ENCODE peak calls at places on chromosomes 12 and 14, in eight cellular contexts. One of them, this sample, is unnamed.

GRCh38 chr12:125403145-125403789 is 338.0 kb downstream of the AACS start:
- DNase-seq in hepatocyte: peak; percentile 50
- DNase-seq in WERI-Rb-1: peak; percentile 13
- DNase-seq in AG10803: peak; percentile 3
- DNase-seq in mammary epithelial cell: peak; percentile 4
- DNase-seq in A549: peak; percentile 55
- DNase-seq in astrocyte: no peak
- DNase-seq in choroid plexus epithelial cell: peak; percentile 36
- DNase-seq in this sample: peak; percentile 47

GRCh38 chr14:74964787-74965769 is 9.7 kb upstream of the PGF start:
- DNase-seq in A549: no peak
- DNase-seq in WERI-Rb-1: no peak
- DNase-seq in choroid plexus epithelial cell: no peak
- DNase-seq in AG10803: peak; percentile 42
- DNase-seq in hepatocyte: no peak
- DNase-seq in astrocyte: peak; percentile 18
- DNase-seq in mammary epithelial cell: no peak
- DNase-seq in this sample: no peak

GRCh38 chr12:2363836-2364565 is 311.2 kb downstream of the CACNA1C start:
- DNase-seq in mammary epithelial cell: no peak
- DNase-seq in A549: no peak
- DNase-seq in choroid plexus epithelial cell: no peak
- DNase-seq in AG10803: no peak
- DNase-seq in WERI-Rb-1: no peak
- DNase-seq in astrocyte: no peak
- DNase-seq in hepatocyte: no peak
- DNase-seq in this sample: no peak

GRCh38 chr12:45989277-45989856 is 1.0 kb downstream of the SCAF11 start:
- DNase-seq in mammary epithelial cell: peak; percentile 62
- DNase-seq in choroid plexus epithelial cell: peak; percentile 41
- DNase-seq in AG10803: no peak
- DNase-seq in hepatocyte: no peak
- DNase-seq in WERI-Rb-1: no peak
- DNase-seq in A549: no peak
- DNase-seq in astrocyte: peak; percentile 27
- DNase-seq in this sample: peak; percentile 79

GRCh38 chr14:95044463-95045254 is 112.7 kb downstream of the DICER1 start:
- DNase-seq in mammary epithelial cell: no peak
- DNase-seq in choroid plexus epithelial cell: no peak
- DNase-seq in astrocyte: no peak
- DNase-seq in WERI-Rb-1: no peak
- DNase-seq in A549: no peak
- DNase-seq in AG10803: no peak
- DNase-seq in hepatocyte: no peak
- DNase-seq in this sample: no peak

GRCh38 chr14:99006271-99006670 is 265.7 kb downstream of the BCL11B start:
- DNase-seq in mammary epithelial cell: no peak
- DNase-seq in hepatocyte: no peak
- DNase-seq in astrocyte: no peak
- DNase-seq in choroid plexus epithelial cell: no peak
- DNase-seq in AG10803: no peak
- DNase-seq in WERI-Rb-1: no peak
- DNase-seq in A549: no peak
- DNase-seq in this sample: no peak

GRCh38 chr12:67534671-67535070 is 113.9 kb upstream of the DYRK2 start:
- DNase-seq in astrocyte: peak; percentile 99
- DNase-seq in AG10803: peak; percentile 95
- DNase-seq in mammary epithelial cell: peak; percentile 70
- DNase-seq in choroid plexus epithelial cell: peak; percentile 89
- DNase-seq in A549: peak; percentile 47
- DNase-seq in WERI-Rb-1: no peak
- DNase-seq in hepatocyte: peak; percentile 22
- DNase-seq in this sample: no peak

GRCh38 chr12:47881826-47882427 is 22.9 kb downstream of the VDR start:
- DNase-seq in choroid plexus epithelial cell: peak; percentile 96
- DNase-seq in WERI-Rb-1: no peak
- DNase-seq in mammary epithelial cell: peak; percentile 94
- DNase-seq in hepatocyte: peak; percentile 38
- DNase-seq in A549: peak; percentile 20
- DNase-seq in AG10803: peak; percentile 99
- DNase-seq in astrocyte: peak; percentile 98
- DNase-seq in this sample: no peak

GRCh38 chr14:74583689-74584434 is 28.2 kb downstream of the LTBP2 start:
- DNase-seq in WERI-Rb-1: no peak
- DNase-seq in AG10803: peak; percentile 71
- DNase-seq in mammary epithelial cell: peak; percentile 92
- DNase-seq in hepatocyte: peak; percentile 55
- DNase-seq in choroid plexus epithelial cell: peak; percentile 85
- DNase-seq in A549: peak; percentile 81
- DNase-seq in astrocyte: peak; percentile 89
- DNase-seq in this sample: no peak

GRCh38 chr12:131749618-131750315 is 38.9 kb downstream of the SFSWAP start:
- DNase-seq in astrocyte: no peak
- DNase-seq in AG10803: no peak
- DNase-seq in choroid plexus epithelial cell: no peak
- DNase-seq in WERI-Rb-1: no peak
- DNase-seq in A549: no peak
- DNase-seq in hepatocyte: no peak
- DNase-seq in mammary epithelial cell: no peak
- DNase-seq in this sample: no peak

GRCh38 chr12:29620030-29620429 is 122.5 kb upstream of the OVCH1 start:
- DNase-seq in choroid plexus epithelial cell: no peak
- DNase-seq in astrocyte: no peak
- DNase-seq in hepatocyte: no peak
- DNase-seq in mammary epithelial cell: no peak
- DNase-seq in AG10803: no peak
- DNase-seq in A549: no peak
- DNase-seq in WERI-Rb-1: no peak
- DNase-seq in this sample: no peak

GRCh38 chr14:62179367-62180018 is 417.3 kb downstream of the SNAPC1 start:
- DNase-seq in mammary epithelial cell: peak; percentile 66
- DNase-seq in choroid plexus epithelial cell: peak; percentile 92
- DNase-seq in WERI-Rb-1: peak; percentile 63
- DNase-seq in hepatocyte: peak; percentile 85
- DNase-seq in AG10803: peak; percentile 90
- DNase-seq in astrocyte: peak; percentile 83
- DNase-seq in A549: peak; percentile 72
- DNase-seq in this sample: peak; percentile 70

GRCh38 chr12:9032202-9032964 is 43.0 kb downstream of the KLRG1 start:
- DNase-seq in astrocyte: no peak
- DNase-seq in AG10803: no peak
- DNase-seq in mammary epithelial cell: no peak
- DNase-seq in hepatocyte: no peak
- DNase-seq in choroid plexus epithelial cell: no peak
- DNase-seq in A549: no peak
- DNase-seq in WERI-Rb-1: no peak
- DNase-seq in this sample: peak; percentile 18

GRCh38 chr14:79584679-79585078 is 626.6 kb downstream of the DIO2 start:
- DNase-seq in A549: peak; percentile 61
- DNase-seq in WERI-Rb-1: no peak
- DNase-seq in mammary epithelial cell: peak; percentile 61
- DNase-seq in choroid plexus epithelial cell: peak; percentile 96
- DNase-seq in astrocyte: peak; percentile 97
- DNase-seq in AG10803: peak; percentile 76
- DNase-seq in hepatocyte: peak; percentile 13
- DNase-seq in this sample: no peak

GRCh38 chr12:52181757-52182156 is 10.1 kb downstream of the KRT80 start:
- DNase-seq in AG10803: peak; percentile 73
- DNase-seq in WERI-Rb-1: no peak
- DNase-seq in A549: no peak
- DNase-seq in astrocyte: peak; percentile 85
- DNase-seq in hepatocyte: peak; percentile 67
- DNase-seq in choroid plexus epithelial cell: peak; percentile 90
- DNase-seq in mammary epithelial cell: no peak
- DNase-seq in this sample: no peak

DNA sequence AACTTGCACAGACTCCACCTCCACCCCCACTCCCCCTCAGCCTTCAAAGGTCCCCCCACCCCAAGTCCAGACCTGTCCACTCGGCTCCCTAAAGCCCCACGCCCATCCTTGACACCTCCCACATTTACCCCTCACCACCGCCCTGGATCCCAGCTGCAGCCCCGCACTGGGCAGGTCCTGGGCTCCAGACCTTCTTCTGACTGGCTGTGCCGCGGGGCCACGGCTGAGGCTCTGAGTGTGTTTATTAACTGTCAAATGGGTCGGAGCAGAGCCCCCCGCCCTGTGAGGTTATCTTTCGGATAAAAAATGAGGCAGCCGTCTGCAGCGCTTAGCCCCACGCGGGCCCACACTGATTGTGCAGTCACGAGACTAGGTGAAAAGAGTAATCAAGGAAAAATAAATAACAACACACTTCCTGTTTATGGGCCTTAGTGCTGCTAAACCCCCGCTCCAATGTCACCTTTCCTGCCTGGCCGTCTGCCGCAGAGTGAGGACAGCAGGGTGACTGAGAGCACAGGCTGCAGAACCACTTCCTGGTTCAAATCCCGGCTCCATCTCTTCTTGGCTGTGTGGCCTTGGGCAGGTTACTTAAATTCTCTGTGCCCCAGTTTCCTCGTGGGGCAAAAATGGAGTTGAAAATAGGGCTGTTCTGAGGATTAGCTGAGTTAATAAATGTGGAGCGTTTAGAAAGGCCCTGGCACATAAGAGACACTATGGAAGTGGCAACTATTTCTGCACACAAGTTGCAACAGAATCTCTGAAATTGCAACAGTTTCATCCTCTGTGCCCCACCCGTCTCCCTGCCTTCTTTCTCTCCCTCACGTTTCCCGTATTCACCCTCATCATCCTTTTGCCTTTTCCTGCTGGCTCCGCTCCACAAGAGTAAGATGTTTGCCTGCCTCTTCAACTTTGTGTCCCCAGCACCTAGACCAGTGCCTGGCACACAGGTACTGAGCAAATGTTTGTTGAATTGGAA is 9.4 kb downstream of the SETD1B start:
- DNase-seq in A549: no peak
- DNase-seq in mammary epithelial cell: no peak
- DNase-seq in astrocyte: no peak
- DNase-seq in choroid plexus epithelial cell: no peak
- DNase-seq in AG10803: peak; percentile 69
- DNase-seq in WERI-Rb-1: no peak
- DNase-seq in hepatocyte: no peak
- DNase-seq in this sample: no peak
- H3K4me3 ChIP-seq in A549: peak overlapping the region; percentile 53
- H3K4me3 ChIP-seq in mammary epithelial cell: peak overlapping the region; percentile 51
- H3K4me3 ChIP-seq in astrocyte: peak overlapping the region; percentile 64
- H3K4me3 ChIP-seq in choroid plexus epithelial cell: peak overlapping the region; percentile 67
- H3K4me3 ChIP-seq in AG10803: peak overlapping the region; percentile 85
- H3K4me3 ChIP-seq in WERI-Rb-1: no peak overlapping the region
- H3K4me3 ChIP-seq in hepatocyte: peak overlapping the region; percentile 91
- H3K4me3 ChIP-seq in this sample: no peak overlapping the region

DNA sequence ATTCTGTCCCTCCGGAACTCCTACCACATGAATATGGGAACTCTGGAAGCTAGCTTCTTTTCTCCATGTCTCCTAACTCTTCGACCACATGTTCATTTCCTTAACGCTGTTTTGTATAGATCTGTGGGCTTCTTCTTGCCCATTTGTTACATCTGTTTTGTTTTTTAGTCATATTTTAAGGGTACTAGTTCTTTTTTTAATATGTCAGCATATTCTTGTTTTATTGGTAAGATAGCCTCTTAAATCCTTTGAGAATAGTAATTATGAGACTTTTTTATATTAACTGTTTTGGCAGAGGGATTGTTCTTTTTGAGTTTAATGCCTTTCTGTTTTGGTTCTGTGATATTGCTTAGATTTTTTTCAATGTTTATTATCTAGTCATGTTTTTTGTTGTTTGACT is 70.5 kb downstream of the VRK1 start:
- DNase-seq in choroid plexus epithelial cell: no peak
- DNase-seq in AG10803: no peak
- DNase-seq in mammary epithelial cell: no peak
- DNase-seq in hepatocyte: no peak
- DNase-seq in A549: no peak
- DNase-seq in astrocyte: no peak
- DNase-seq in WERI-Rb-1: no peak
- DNase-seq in this sample: no peak
- H3K4me3 ChIP-seq in choroid plexus epithelial cell: no peak overlapping the region
- H3K4me3 ChIP-seq in AG10803: no peak overlapping the region
- H3K4me3 ChIP-seq in mammary epithelial cell: no peak overlapping the region
- H3K4me3 ChIP-seq in hepatocyte: no peak overlapping the region
- H3K4me3 ChIP-seq in A549: no peak overlapping the region
- H3K4me3 ChIP-seq in astrocyte: no peak overlapping the region
- H3K4me3 ChIP-seq in WERI-Rb-1: no peak overlapping the region
- H3K4me3 ChIP-seq in this sample: no peak overlapping the region

DNA sequence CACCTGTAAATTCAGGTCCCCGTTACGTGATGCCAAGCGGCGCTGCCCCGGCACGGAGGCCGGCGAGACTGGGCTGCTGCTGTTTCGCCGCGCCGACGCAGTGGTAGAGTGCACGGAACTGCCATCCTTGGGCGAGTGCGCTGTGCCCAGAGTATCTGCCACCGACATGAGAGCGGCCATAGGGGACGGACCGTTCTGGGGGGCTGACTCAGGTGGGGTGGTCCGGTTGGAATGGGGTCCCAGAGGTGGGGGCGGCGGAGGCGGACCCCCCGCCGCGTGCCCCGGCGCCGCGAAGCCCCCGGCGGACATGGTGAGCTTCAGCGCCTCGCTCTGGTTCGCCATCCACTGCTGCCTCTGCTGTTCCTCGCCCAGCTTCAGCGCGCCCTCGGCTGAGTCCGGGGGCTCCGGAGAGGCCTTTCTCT is 2.8 kb downstream of the IRF2BPL start:
- DNase-seq in astrocyte: no peak
- DNase-seq in WERI-Rb-1: no peak
- DNase-seq in A549: peak; percentile 50
- DNase-seq in hepatocyte: no peak
- DNase-seq in mammary epithelial cell: peak; percentile 42
- DNase-seq in choroid plexus epithelial cell: no peak
- DNase-seq in AG10803: no peak
- DNase-seq in this sample: no peak
- H3K4me3 ChIP-seq in astrocyte: peak overlapping the region; percentile 90
- H3K4me3 ChIP-seq in WERI-Rb-1: no peak overlapping the region
- H3K4me3 ChIP-seq in A549: peak overlapping the region; percentile 78
- H3K4me3 ChIP-seq in hepatocyte: peak overlapping the region; percentile 86
- H3K4me3 ChIP-seq in mammary epithelial cell: peak overlapping the region; percentile 79
- H3K4me3 ChIP-seq in choroid plexus epithelial cell: peak overlapping the region; percentile 83
- H3K4me3 ChIP-seq in AG10803: peak overlapping the region; percentile 89
- H3K4me3 ChIP-seq in this sample: no peak overlapping the region

DNA sequence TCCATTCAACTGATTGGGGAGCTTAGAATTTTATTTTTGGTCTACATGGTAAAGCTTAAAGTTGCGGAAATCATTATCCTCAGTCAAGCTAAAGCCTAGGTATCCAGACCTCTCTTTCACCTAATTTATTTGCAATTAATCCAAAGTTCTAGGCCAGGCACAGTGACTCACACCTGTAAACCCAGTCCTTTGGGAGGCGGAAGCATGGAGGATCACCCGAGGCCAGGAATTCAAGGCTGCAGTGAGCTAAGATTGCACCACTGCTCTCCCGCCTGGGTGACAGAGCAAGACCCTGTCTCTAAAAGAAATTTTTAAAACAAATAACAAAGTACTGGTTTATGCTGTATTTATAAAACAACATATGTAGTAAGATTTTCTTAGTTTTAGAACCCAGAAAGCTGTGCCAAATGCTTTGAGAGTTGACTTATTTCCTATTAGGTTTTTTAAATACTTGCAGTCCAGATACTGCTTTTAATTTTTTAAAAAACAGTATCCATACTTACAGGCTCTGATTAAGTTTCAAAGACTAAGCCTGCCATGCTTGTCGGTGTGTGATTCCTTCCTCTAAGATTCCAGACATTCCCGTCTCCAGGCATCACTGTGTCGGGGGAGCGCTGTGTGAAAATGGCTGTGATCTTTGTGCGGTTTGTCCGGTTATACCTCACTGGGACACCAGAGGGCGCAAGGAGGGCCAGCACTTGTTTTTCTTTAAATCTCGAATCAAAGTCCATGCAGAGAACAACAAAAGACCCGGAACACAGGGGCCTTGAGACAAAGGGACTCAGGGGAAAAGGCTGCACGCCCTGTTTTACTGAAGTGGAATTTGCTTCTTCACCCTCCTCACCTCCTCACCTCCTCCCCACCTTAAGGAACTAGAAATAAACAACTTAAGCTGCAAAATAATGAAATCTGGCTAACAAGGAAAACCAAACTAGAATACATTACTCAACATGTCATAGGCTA is 24.6 kb upstream of the TMPO start:
- DNase-seq in mammary epithelial cell: peak; percentile 63
- DNase-seq in A549: peak; percentile 94
- DNase-seq in choroid plexus epithelial cell: peak; percentile 88
- DNase-seq in hepatocyte: peak; percentile 88
- DNase-seq in AG10803: peak; percentile 89
- DNase-seq in WERI-Rb-1: peak; percentile 88
- DNase-seq in astrocyte: peak; percentile 82
- DNase-seq in this sample: peak; percentile 86
- H3K4me3 ChIP-seq in mammary epithelial cell: no peak overlapping the region
- H3K4me3 ChIP-seq in A549: peak overlapping the region; percentile 33
- H3K4me3 ChIP-seq in choroid plexus epithelial cell: peak overlapping the region; percentile 29
- H3K4me3 ChIP-seq in hepatocyte: no peak overlapping the region
- H3K4me3 ChIP-seq in AG10803: peak overlapping the region; percentile 15
- H3K4me3 ChIP-seq in WERI-Rb-1: peak overlapping the region; percentile 24
- H3K4me3 ChIP-seq in astrocyte: no peak overlapping the region
- H3K4me3 ChIP-seq in this sample: no peak overlapping the region